ENCODE peak calls at places on chromosomes 12 and 14, in nine cellular contexts. One of them, this sample, is unnamed.

GRCh38 chr14:30691751-30692398 is 69.8 kb downstream of the SCFD1 start:
- DNase-seq in AG04450: no peak
- DNase-seq in AG10803: no peak
- DNase-seq in testis: no peak
- DNase-seq in IMR-90: no peak
- DNase-seq in adrenal gland: no peak
- DNase-seq in neural progenitor cell: no peak
- DNase-seq in choroid plexus epithelial cell: no peak
- DNase-seq in CD8-positive, alpha-beta T cell: no peak
- DNase-seq in this sample: no peak

GRCh38 chr14:102708494-102708893 is 68.8 kb upstream of the TRAF3 start:
- DNase-seq in testis: no peak
- DNase-seq in IMR-90: no peak
- DNase-seq in adrenal gland: no peak
- DNase-seq in CD8-positive, alpha-beta T cell: no peak
- DNase-seq in AG04450: no peak
- DNase-seq in neural progenitor cell: no peak
- DNase-seq in AG10803: no peak
- DNase-seq in choroid plexus epithelial cell: no peak
- DNase-seq in this sample: no peak

GRCh38 chr12:32736445-32736844 is 19.3 kb downstream of the YARS2 start:
- DNase-seq in choroid plexus epithelial cell: no peak
- DNase-seq in testis: no peak
- DNase-seq in CD8-positive, alpha-beta T cell: no peak
- DNase-seq in AG04450: no peak
- DNase-seq in AG10803: no peak
- DNase-seq in adrenal gland: no peak
- DNase-seq in IMR-90: no peak
- DNase-seq in neural progenitor cell: no peak
- DNase-seq in this sample: no peak

GRCh38 chr12:28237423-28237822 is 47.2 kb downstream of the CCDC91 start:
- DNase-seq in AG04450: no peak
- DNase-seq in choroid plexus epithelial cell: no peak
- DNase-seq in IMR-90: no peak
- DNase-seq in adrenal gland: no peak
- DNase-seq in testis: no peak
- DNase-seq in CD8-positive, alpha-beta T cell: no peak
- DNase-seq in neural progenitor cell: no peak
- DNase-seq in AG10803: no peak
- DNase-seq in this sample: no peak

GRCh38 chr14:105467942-105468471 is 6.6 kb upstream of the CRIP2 start:
- DNase-seq in neural progenitor cell: no peak
- DNase-seq in AG10803: no peak
- DNase-seq in IMR-90: no peak
- DNase-seq in testis: no peak
- DNase-seq in adrenal gland: no peak
- DNase-seq in AG04450: no peak
- DNase-seq in CD8-positive, alpha-beta T cell: no peak
- DNase-seq in choroid plexus epithelial cell: no peak
- DNase-seq in this sample: no peak

GRCh38 chr14:54683882-54684794 is 117.2 kb downstream of the SAMD4A start:
- DNase-seq in neural progenitor cell: peak; percentile 58
- DNase-seq in adrenal gland: no peak
- DNase-seq in AG10803: peak; percentile 95
- DNase-seq in testis: no peak
- DNase-seq in IMR-90: peak; percentile 80
- DNase-seq in choroid plexus epithelial cell: peak; percentile 81
- DNase-seq in AG04450: peak; percentile 33
- DNase-seq in CD8-positive, alpha-beta T cell: no peak
- DNase-seq in this sample: peak; percentile 83

GRCh38 chr14:20682127-20682434 is 2.3 kb upstream of the RNASE4 start:
- DNase-seq in choroid plexus epithelial cell: no peak
- DNase-seq in AG04450: no peak
- DNase-seq in AG10803: no peak
- DNase-seq in adrenal gland: no peak
- DNase-seq in neural progenitor cell: no peak
- DNase-seq in CD8-positive, alpha-beta T cell: no peak
- DNase-seq in IMR-90: no peak
- DNase-seq in testis: no peak
- DNase-seq in this sample: no peak

GRCh38 chr14:24982472-24983155 is 67.3 kb downstream of the STXBP6 start:
- DNase-seq in neural progenitor cell: no peak
- DNase-seq in choroid plexus epithelial cell: peak; percentile 88
- DNase-seq in testis: no peak
- DNase-seq in AG10803: peak; percentile 25
- DNase-seq in AG04450: peak; percentile 69
- DNase-seq in adrenal gland: no peak
- DNase-seq in CD8-positive, alpha-beta T cell: no peak
- DNase-seq in IMR-90: peak; percentile 97
- DNase-seq in this sample: no peak

GRCh38 chr12:89544730-89545184 is 18.9 kb upstream of the POC1B start:
- DNase-seq in IMR-90: no peak
- DNase-seq in CD8-positive, alpha-beta T cell: no peak
- DNase-seq in choroid plexus epithelial cell: peak; percentile 42
- DNase-seq in AG04450: no peak
- DNase-seq in neural progenitor cell: peak; percentile 91
- DNase-seq in AG10803: peak; percentile 33
- DNase-seq in testis: peak; percentile 47
- DNase-seq in adrenal gland: peak; percentile 63
- DNase-seq in this sample: peak; percentile 57

GRCh38 chr14:24692382-24693352 is 58.7 kb upstream of the GZMB start:
- DNase-seq in AG04450: no peak
- DNase-seq in adrenal gland: no peak
- DNase-seq in CD8-positive, alpha-beta T cell: no peak
- DNase-seq in neural progenitor cell: no peak
- DNase-seq in IMR-90: no peak
- DNase-seq in AG10803: no peak
- DNase-seq in testis: no peak
- DNase-seq in choroid plexus epithelial cell: no peak
- DNase-seq in this sample: no peak

GRCh38 chr12:68367903-68368302 is 35.7 kb upstream of the MDM1 start:
- DNase-seq in CD8-positive, alpha-beta T cell: no peak
- DNase-seq in choroid plexus epithelial cell: peak; percentile 77
- DNase-seq in AG04450: no peak
- DNase-seq in adrenal gland: no peak
- DNase-seq in AG10803: peak; percentile 57
- DNase-seq in IMR-90: no peak
- DNase-seq in neural progenitor cell: no peak
- DNase-seq in testis: no peak
- DNase-seq in this sample: no peak

GRCh38 chr12:82554529-82554928 is 132.2 kb upstream of the TMTC2 start:
- DNase-seq in CD8-positive, alpha-beta T cell: no peak
- DNase-seq in AG04450: no peak
- DNase-seq in AG10803: no peak
- DNase-seq in adrenal gland: no peak
- DNase-seq in choroid plexus epithelial cell: peak; percentile 1
- DNase-seq in neural progenitor cell: no peak
- DNase-seq in IMR-90: no peak
- DNase-seq in testis: no peak
- DNase-seq in this sample: no peak

GRCh38 chr12:91155990-91156389 is 26.6 kb downstream of the DCN start:
- DNase-seq in IMR-90: no peak
- DNase-seq in CD8-positive, alpha-beta T cell: no peak
- DNase-seq in AG10803: no peak
- DNase-seq in neural progenitor cell: no peak
- DNase-seq in testis: no peak
- DNase-seq in choroid plexus epithelial cell: no peak
- DNase-seq in adrenal gland: no peak
- DNase-seq in AG04450: no peak
- DNase-seq in this sample: no peak

GRCh38 chr12:58347188-58347587 is 405.8 kb downstream of the ATP23 start:
- DNase-seq in AG10803: no peak
- DNase-seq in IMR-90: no peak
- DNase-seq in neural progenitor cell: no peak
- DNase-seq in CD8-positive, alpha-beta T cell: no peak
- DNase-seq in adrenal gland: no peak
- DNase-seq in AG04450: no peak
- DNase-seq in testis: no peak
- DNase-seq in choroid plexus epithelial cell: no peak
- DNase-seq in this sample: no peak

GRCh38 chr14:95340201-95340697 is 20.5 kb upstream of the CLMN start:
- DNase-seq in AG10803: no peak
- DNase-seq in choroid plexus epithelial cell: no peak
- DNase-seq in neural progenitor cell: no peak
- DNase-seq in testis: peak; percentile 85
- DNase-seq in IMR-90: no peak
- DNase-seq in CD8-positive, alpha-beta T cell: no peak
- DNase-seq in adrenal gland: peak; percentile 36
- DNase-seq in AG04450: no peak
- DNase-seq in this sample: no peak

GRCh38 chr14:20167091-20167490 is 23.6 kb upstream of the OR11G2 start:
- DNase-seq in testis: no peak
- DNase-seq in choroid plexus epithelial cell: no peak
- DNase-seq in IMR-90: no peak
- DNase-seq in AG10803: no peak
- DNase-seq in neural progenitor cell: no peak
- DNase-seq in adrenal gland: no peak
- DNase-seq in AG04450: no peak
- DNase-seq in CD8-positive, alpha-beta T cell: no peak
- DNase-seq in this sample: no peak

GRCh38 chr12:4279120-4279690 is 5.6 kb downstream of the CCND2 start:
- DNase-seq in IMR-90: no peak
- DNase-seq in choroid plexus epithelial cell: no peak
- DNase-seq in AG10803: no peak
- DNase-seq in CD8-positive, alpha-beta T cell: no peak
- DNase-seq in adrenal gland: no peak
- DNase-seq in AG04450: no peak
- DNase-seq in neural progenitor cell: no peak
- DNase-seq in testis: no peak
- DNase-seq in this sample: no peak

GRCh38 chr14:100581228-100582145 is 5.7 kb downstream of the BEGAIN start:
- DNase-seq in AG04450: no peak
- DNase-seq in testis: no peak
- DNase-seq in CD8-positive, alpha-beta T cell: no peak
- DNase-seq in AG10803: no peak
- DNase-seq in adrenal gland: no peak
- DNase-seq in choroid plexus epithelial cell: no peak
- DNase-seq in neural progenitor cell: no peak
- DNase-seq in IMR-90: no peak
- DNase-seq in this sample: no peak

GRCh38 chr14:96663491-96664067 is 133.6 kb upstream of the VRK1 start:
- DNase-seq in testis: peak; percentile 75
- DNase-seq in neural progenitor cell: no peak
- DNase-seq in IMR-90: no peak
- DNase-seq in AG04450: no peak
- DNase-seq in adrenal gland: no peak
- DNase-seq in AG10803: no peak
- DNase-seq in choroid plexus epithelial cell: no peak
- DNase-seq in CD8-positive, alpha-beta T cell: no peak
- DNase-seq in this sample: no peak

GRCh38 chr14:80264698-80265097 is 53.4 kb upstream of the DIO2 start:
- DNase-seq in testis: no peak
- DNase-seq in AG10803: no peak
- DNase-seq in neural progenitor cell: no peak
- DNase-seq in choroid plexus epithelial cell: no peak
- DNase-seq in CD8-positive, alpha-beta T cell: no peak
- DNase-seq in IMR-90: no peak
- DNase-seq in AG04450: no peak
- DNase-seq in adrenal gland: no peak
- DNase-seq in this sample: no peak

GRCh38 chr12:128531153-128531552 is 264.2 kb downstream of the TMEM132C start:
- DNase-seq in CD8-positive, alpha-beta T cell: no peak
- DNase-seq in AG10803: no peak
- DNase-seq in IMR-90: no peak
- DNase-seq in testis: no peak
- DNase-seq in neural progenitor cell: peak; percentile 67
- DNase-seq in choroid plexus epithelial cell: no peak
- DNase-seq in adrenal gland: no peak
- DNase-seq in AG04450: no peak
- DNase-seq in this sample: no peak
- TF ChIP-seq CTCF in CD8-positive, alpha-beta T cell: no peak
- TF ChIP-seq CTCF in AG10803: no peak
- TF ChIP-seq CTCF in IMR-90: no peak
- TF ChIP-seq CTCF in testis: no peak
- TF ChIP-seq CTCF in neural progenitor cell: peak; percentile 63
- TF ChIP-seq CTCF in choroid plexus epithelial cell: no peak
- TF ChIP-seq CTCF in adrenal gland: no peak
- TF ChIP-seq CTCF in AG04450: no peak
- TF ChIP-seq CTCF in this sample: no peak

DNA sequence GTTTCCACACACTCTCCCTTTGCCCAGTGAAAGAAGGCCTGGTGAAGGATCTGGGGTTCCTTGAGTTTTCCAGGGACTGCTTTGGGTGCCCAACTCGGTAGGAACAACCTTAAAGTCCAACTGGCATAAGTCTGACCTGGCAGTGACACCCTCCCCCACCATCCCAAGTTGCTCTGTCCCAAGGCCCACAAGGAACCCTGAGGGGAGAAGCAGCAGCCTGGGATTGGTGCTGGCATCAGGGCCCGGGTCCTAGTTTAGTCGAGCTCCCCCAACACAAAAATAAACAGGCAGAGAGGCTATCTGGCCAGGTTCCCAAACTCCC is 1.6 kb downstream of the KMT2D start:
- DNase-seq in adrenal gland: peak; percentile 25
- DNase-seq in IMR-90: no peak
- DNase-seq in testis: peak; percentile 28
- DNase-seq in AG10803: no peak
- DNase-seq in CD8-positive, alpha-beta T cell: no peak
- DNase-seq in neural progenitor cell: no peak
- DNase-seq in AG04450: no peak
- DNase-seq in choroid plexus epithelial cell: no peak
- DNase-seq in this sample: no peak
- H3K4me3 ChIP-seq in adrenal gland: peak overlapping the region; percentile 90
- H3K4me3 ChIP-seq in IMR-90: peak overlapping the region; percentile 81
- H3K4me3 ChIP-seq in testis: peak overlapping the region; percentile 100
- H3K4me3 ChIP-seq in AG10803: peak overlapping the region; percentile 90
- H3K4me3 ChIP-seq in CD8-positive, alpha-beta T cell: peak overlapping the region; percentile 100
- H3K4me3 ChIP-seq in neural progenitor cell: peak overlapping the region; percentile 95
- H3K4me3 ChIP-seq in AG04450: peak overlapping the region; percentile 83
- H3K4me3 ChIP-seq in choroid plexus epithelial cell: peak overlapping the region; percentile 93
- H3K4me3 ChIP-seq in this sample: peak overlapping the region; percentile 88

DNA sequence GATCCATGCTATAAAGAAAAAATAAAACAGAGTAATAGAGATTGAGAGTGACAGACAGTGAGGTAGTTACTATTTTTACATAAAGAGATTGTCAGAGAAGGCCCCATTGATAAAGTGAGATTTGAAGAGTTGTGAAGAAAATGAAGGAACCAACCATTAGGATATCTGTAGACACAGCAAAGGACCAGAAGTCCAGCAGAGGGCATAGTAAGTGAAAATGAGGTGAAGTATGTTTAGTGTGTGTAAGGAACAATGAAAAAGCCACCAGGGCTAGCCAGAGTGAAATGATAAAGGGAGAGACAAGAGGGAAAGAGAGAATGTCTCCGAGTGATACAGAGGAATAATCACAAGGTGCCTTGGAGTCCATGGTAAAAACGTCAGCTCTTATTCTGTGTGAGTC is 411.0 kb downstream of the NELL2 start:
- DNase-seq in CD8-positive, alpha-beta T cell: no peak
- DNase-seq in choroid plexus epithelial cell: no peak
- DNase-seq in adrenal gland: no peak
- DNase-seq in testis: no peak
- DNase-seq in AG10803: no peak
- DNase-seq in IMR-90: no peak
- DNase-seq in neural progenitor cell: peak; percentile 9
- DNase-seq in AG04450: no peak
- DNase-seq in this sample: no peak
- TF ChIP-seq CTCF in CD8-positive, alpha-beta T cell: no peak
- TF ChIP-seq CTCF in choroid plexus epithelial cell: no peak
- TF ChIP-seq CTCF in adrenal gland: no peak
- TF ChIP-seq CTCF in testis: no peak
- TF ChIP-seq CTCF in AG10803: no peak
- TF ChIP-seq CTCF in IMR-90: no peak
- TF ChIP-seq CTCF in neural progenitor cell: peak; percentile 44
- TF ChIP-seq CTCF in AG04450: peak; percentile 16
- TF ChIP-seq CTCF in this sample: no peak

GRCh38 chr12:18262514-18262913 is 1.2 kb downstream of the PIK3C2G start:
- DNase-seq in choroid plexus epithelial cell: no peak
- DNase-seq in CD8-positive, alpha-beta T cell: no peak
- DNase-seq in adrenal gland: no peak
- DNase-seq in AG10803: no peak
- DNase-seq in AG04450: no peak
- DNase-seq in IMR-90: peak; percentile 15
- DNase-seq in neural progenitor cell: no peak
- DNase-seq in testis: no peak
- DNase-seq in this sample: no peak
- H3K4me3 ChIP-seq in choroid plexus epithelial cell: no peak overlapping the region
- H3K4me3 ChIP-seq in CD8-positive, alpha-beta T cell: no peak overlapping the region
- H3K4me3 ChIP-seq in adrenal gland: no peak overlapping the region
- H3K4me3 ChIP-seq in AG10803: no peak overlapping the region
- H3K4me3 ChIP-seq in AG04450: no peak overlapping the region
- H3K4me3 ChIP-seq in IMR-90: no peak overlapping the region
- H3K4me3 ChIP-seq in neural progenitor cell: no peak overlapping the region
- H3K4me3 ChIP-seq in testis: no peak overlapping the region
- H3K4me3 ChIP-seq in this sample: no peak overlapping the region

This sample was measured in AG09309.